ENCODE peak calls at places on chromosome 19, in ten cellular contexts. S, G, J, A, X, O, W, D, Y and F are unnamed samples.

GRCh38 chr19:48501961-48502719 is 9.5 kb downstream of the LMTK3 start:
- DNase-seq in S (no peak), G (peak; percentile 95), J (peak; percentile 94), A (peak; percentile 100), X (no peak), O (peak; percentile 75), W (no peak), D (peak; percentile 100), Y (peak; percentile 97), F (peak; percentile 42)

GRCh38 chr19:13363954-13364353 is 142.3 kb downstream of the CACNA1A start:
- DNase-seq in S (no peak), G (no peak), J (no peak), A (no peak), X (no peak), O (no peak), W (no peak), D (no peak), Y (no peak), F (no peak)

GRCh38 chr19:18697680-18698079 is 14.2 kb downstream of the CRTC1 start:
- DNase-seq in S (no peak), G (no peak), J (peak; percentile 66), A (no peak), X (no peak), O (no peak), W (no peak), D (no peak), Y (no peak), F (no peak)

GRCh38 chr19:58543826-58544590 is at the start of gene TRIM28:
- DNase-seq in S (peak; percentile 99), G (peak; percentile 99), J (peak; percentile 98), A (peak; percentile 98), X (peak; percentile 97), O (peak; percentile 99), W (peak; percentile 98), D (peak; percentile 97), Y (peak; percentile 99), F (peak; percentile 99)

GRCh38 chr19:56393119-56394012 is at the start of gene ZNF582:
- DNase-seq in S (peak; percentile 97), G (peak; percentile 97), J (peak; percentile 97), A (peak; percentile 99), X (peak; percentile 87), O (peak; percentile 98), W (peak; percentile 98), D (peak; percentile 96), Y (peak; percentile 90), F (peak; percentile 73)

GRCh38 chr19:46373573-46374359 is 26.9 kb downstream of the PPP5C start:
- DNase-seq in S (peak; percentile 67), G (peak; percentile 86), J (peak; percentile 90), A (peak; percentile 80), X (no peak), O (peak; percentile 84), W (peak; percentile 90), D (peak; percentile 89), Y (peak; percentile 99), F (no peak)

GRCh38 chr19:593055-593454 is 3.4 kb downstream of the HCN2 start:
- DNase-seq in S (no peak), G (no peak), J (no peak), A (no peak), X (no peak), O (no peak), W (no peak), D (no peak), Y (no peak), F (no peak)

GRCh38 chr19:3386447-3387234 is 20.3 kb downstream of the NFIC start:
- DNase-seq in S (no peak), G (no peak), J (no peak), A (no peak), X (no peak), O (no peak), W (peak; percentile 83), D (no peak), Y (no peak), F (no peak)

GRCh38 chr19:11379857-11380350 is 4.2 kb downstream of the EPOR start:
- DNase-seq in S (no peak), G (no peak), J (no peak), A (no peak), X (no peak), O (no peak), W (no peak), D (no peak), Y (no peak), F (no peak)

GRCh38 chr19:40274585-40275544 is 10.3 kb downstream of the AKT2 start:
- DNase-seq in S (no peak), G (no peak), J (no peak), A (no peak), X (no peak), O (no peak), W (no peak), D (no peak), Y (no peak), F (no peak)

DNA sequence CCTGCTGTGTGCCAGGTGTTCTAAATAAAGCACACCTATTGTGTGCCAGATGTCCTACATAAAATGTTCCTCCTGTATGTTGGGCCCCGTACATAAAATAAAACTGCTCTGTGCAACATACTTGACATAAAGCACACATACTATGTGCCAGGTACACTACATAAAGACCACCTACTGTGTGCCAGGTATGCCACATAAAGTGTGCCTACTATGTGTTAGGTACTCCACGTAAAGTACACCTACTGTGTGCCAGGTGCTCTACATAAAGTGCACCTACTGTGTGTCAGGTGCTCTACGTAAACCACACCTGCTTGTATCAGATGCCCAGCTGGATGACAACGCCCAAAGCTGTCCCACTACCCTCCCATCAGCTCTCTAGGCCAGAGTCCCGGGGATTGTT is 5.8 kb upstream of the OR10H5 start:
- DNase-seq in S (no peak), G (no peak), J (no peak), A (no peak), X (no peak), O (no peak), W (no peak), D (no peak), Y (no peak), F (no peak)
- TF ChIP-seq CTCF in S (no peak), G (no peak), J (no peak), A (no peak), X (no peak), O (no peak), W (no peak), D (no peak), Y (no peak), F (no peak)

GRCh38 chr19:51138549-51138979 is 3.5 kb upstream of the SIGLEC7 start:
- DNase-seq in S (no peak), G (peak; percentile 54), J (peak; percentile 76), A (no peak), X (no peak), O (peak; percentile 70), W (peak; percentile 83), D (no peak), Y (no peak), F (no peak)
- TF ChIP-seq CTCF in S (no peak), G (no peak), J (no peak), A (no peak), X (no peak), O (no peak), W (no peak), D (no peak), Y (no peak), F (no peak)

GRCh38 chr19:7542556-7543348 is 7.2 kb downstream of the PNPLA6 start:
- DNase-seq in S (no peak), G (no peak), J (no peak), A (no peak), X (no peak), O (no peak), W (no peak), D (no peak), Y (no peak), F (no peak)

GRCh38 chr19:7541828-7542443 is 6.4 kb downstream of the PNPLA6 start:
- DNase-seq in S (no peak), G (no peak), J (no peak), A (no peak), X (no peak), O (no peak), W (no peak), D (no peak), Y (no peak), F (no peak)

GRCh38 chr19:7539827-7540425 is 4.4 kb downstream of the PNPLA6 start:
- DNase-seq in S (no peak), G (no peak), J (no peak), A (no peak), X (no peak), O (no peak), W (no peak), D (no peak), Y (no peak), F (no peak)

GRCh38 chr19:7540761-7541480 is 5.4 kb downstream of the PNPLA6 start:
- DNase-seq in S (no peak), G (no peak), J (no peak), A (peak; percentile 93), X (no peak), O (no peak), W (no peak), D (peak; percentile 91), Y (peak; percentile 24), F (no peak)

DNA sequence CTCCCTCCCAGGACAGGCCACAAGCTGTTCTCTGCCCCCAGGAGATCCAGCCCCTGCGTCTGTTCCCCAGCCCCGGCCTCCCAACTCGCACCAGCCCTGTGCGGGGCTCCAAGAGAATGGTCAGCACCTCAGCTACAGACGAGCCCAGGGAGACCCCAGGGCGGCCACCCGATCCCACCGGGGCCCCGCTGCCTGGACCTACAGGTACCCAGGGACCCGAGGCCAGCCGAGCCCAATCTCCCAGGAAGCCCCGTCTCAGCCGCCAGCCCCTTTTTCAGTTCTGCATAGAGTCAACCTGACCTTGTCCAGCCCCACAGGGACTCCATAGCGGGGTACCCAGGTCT is 5.9 kb downstream of the PNPLA6 start:
- DNase-seq in S (no peak), G (no peak), J (no peak), A (no peak), X (no peak), O (no peak), W (no peak), D (no peak), Y (no peak), F (no peak)
- TF ChIP-seq CTCF in S (no peak), G (no peak), J (no peak), A (no peak), X (no peak), O (no peak), W (no peak), D (no peak), Y (no peak), F (no peak)

DNA sequence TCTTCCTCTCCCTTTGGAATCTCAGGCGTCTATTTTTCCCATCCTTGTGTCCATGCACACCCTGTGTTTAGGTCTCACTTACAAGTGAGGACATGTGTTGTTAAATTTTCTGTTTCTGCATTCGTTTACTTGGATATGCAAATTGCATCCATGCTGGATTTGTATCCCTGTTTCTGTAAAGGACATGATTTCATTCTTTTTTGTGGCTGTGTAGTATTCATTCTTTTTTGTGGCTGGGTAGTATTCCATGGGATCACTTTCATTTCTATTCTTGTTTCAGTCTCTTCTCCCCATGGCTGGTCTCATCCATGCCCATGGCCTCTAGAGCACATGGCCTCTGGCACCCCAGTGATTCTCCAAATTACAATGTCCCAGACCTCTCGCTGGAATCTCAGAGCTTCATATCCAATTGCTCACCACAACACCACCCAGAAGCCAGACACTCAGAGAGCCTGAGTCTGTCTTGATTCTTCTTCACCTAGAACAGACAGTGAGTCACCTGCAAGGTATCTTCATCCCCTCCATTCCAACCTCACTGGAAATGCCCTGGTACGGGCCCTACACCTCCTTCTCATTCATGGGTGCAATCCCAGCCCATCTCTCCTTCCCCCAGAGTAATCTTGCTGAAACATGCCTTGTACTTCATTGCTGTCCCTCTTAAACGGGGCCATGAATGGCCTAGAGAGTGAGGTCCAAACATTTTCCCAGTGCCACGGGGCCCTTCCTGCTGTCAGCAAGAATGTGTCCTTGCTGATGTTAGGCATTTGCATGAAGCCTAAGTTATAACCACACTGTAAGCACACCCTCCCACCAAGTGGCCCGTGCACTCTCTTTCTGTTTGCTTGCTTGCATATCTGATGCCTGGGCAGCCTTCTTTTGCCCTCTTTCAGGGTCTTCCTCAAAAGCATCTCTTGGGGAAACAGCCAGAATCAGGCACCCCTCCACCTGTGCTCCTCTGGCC is 476.2 kb upstream of the TSHZ3 start:
- DNase-seq in S (no peak), G (no peak), J (no peak), A (no peak), X (no peak), O (no peak), W (no peak), D (no peak), Y (peak; percentile 1), F (no peak)
- TF ChIP-seq CTCF in S (no peak), G (no peak), J (no peak), A (no peak), X (no peak), O (no peak), W (no peak), D (no peak), Y (no peak), F (no peak)